ENCODE peak calls at places on chromosomes 11 and 22, in five cellular contexts. E is A549, D is HCT116, P is thyroid gland, M is vagina. G is an unnamed sample.
A peak's percentile ranks its signal among the peaks of the same experiment; 100 is the strongest.

GRCh38 chr22:23007823-23008222 is 62.5 kb upstream of the GNAZ start:
- DNase-seq in E (no peak), D (no peak), M (no peak), P (no peak), G (no peak)

GRCh38 chr22:39325392-39325932 is 6.0 kb upstream of the RPL3 start:
- DNase-seq in E (no peak), D (no peak), M (no peak), P (no peak), G (no peak)

GRCh38 chr11:86291466-86292262 is 10.4 kb upstream of the HIKESHI start:
- DNase-seq in D (peak; percentile 39), P (peak; percentile 76), M (no peak), E (peak; percentile 49), G (peak; percentile 31)

GRCh38 chr22:16975155-16975885 is 32.7 kb downstream of the GAB4 start:
- DNase-seq in D (no peak), M (peak; percentile 56), E (no peak), P (no peak), G (no peak)

GRCh38 chr11:91243630-91244029 is 981.0 kb upstream of the FAT3 start:
- DNase-seq in D (no peak), E (no peak), P (no peak), M (no peak), G (no peak)

GRCh38 chr22:43783777-43784176 is 28.3 kb downstream of the EFCAB6 start:
- DNase-seq in P (no peak), E (no peak), D (peak; percentile 7), M (no peak), G (no peak)

GRCh38 chr11:75229466-75229865 is 11.1 kb upstream of the TPBGL start:
- DNase-seq in D (no peak), E (no peak), P (no peak), M (no peak), G (no peak)

GRCh38 chr11:128689946-128690745 is 3.7 kb upstream of the FLI1 start:
- DNase-seq in D (no peak), M (no peak), P (peak; percentile 50), E (no peak), G (no peak)

GRCh38 chr11:78339945-78340344 is 77.7 kb downstream of the GAB2 start:
- DNase-seq in M (no peak), D (no peak), E (no peak), P (no peak), G (no peak)

GRCh38 chr22:22035203-22035602 is 52.6 kb upstream of the TOP3B start:
- DNase-seq in M (no peak), P (no peak), D (no peak), E (no peak), G (no peak)

GRCh38 chr11:7511405-7511804 is 2.4 kb upstream of the PPFIBP2 start:
- DNase-seq in E (no peak), D (no peak), M (no peak), P (peak; percentile 94), G (no peak)

GRCh38 chr11:35218956-35219355 is 80.0 kb downstream of the CD44 start:
- DNase-seq in M (no peak), D (no peak), E (no peak), P (no peak), G (no peak)

GRCh38 chr22:41397143-41397811 is 15.5 kb downstream of the TEF start:
- DNase-seq in D (no peak), M (no peak), E (no peak), P (no peak), G (no peak)

GRCh38 chr11:2166091-2166851 is 5.3 kb upstream of the INS start:
- DNase-seq in M (no peak), P (peak; percentile 52), D (no peak), E (no peak), G (no peak)

GRCh38 chr11:3837793-3838192 is 3.0 kb downstream of the RHOG start:
- DNase-seq in D (no peak), E (no peak), M (no peak), P (no peak), G (no peak)

GRCh38 chr11:61482513-61482912 is 26.0 kb upstream of the LRRC10B start:
- DNase-seq in M (no peak), P (no peak), D (no peak), E (peak; percentile 67), G (no peak)

GRCh38 chr11:1335811-1336761 is 26.7 kb upstream of the TOLLIP start:
- DNase-seq in D (no peak), E (no peak), P (peak; percentile 64), M (no peak), G (peak; percentile 33)

GRCh38 chr11:21736404-21736803 is 456.5 kb upstream of the ANO5 start:
- DNase-seq in E (no peak), M (no peak), P (no peak), D (no peak), G (no peak)

GRCh38 chr11:68903288-68903630 is 373 bp downstream of the MRPL21 start:
- DNase-seq in E (no peak), M (no peak), P (no peak), D (no peak), G (no peak)

GRCh38 chr11:69297225-69297925 is 3.4 kb downstream of the MYEOV start:
- DNase-seq in D (peak; percentile 97), E (peak; percentile 93), P (peak; percentile 83), M (no peak), G (peak; percentile 86)

GRCh38 chr11:33463059-33463458 is 205.9 kb downstream of the HIPK3 start:
- DNase-seq in D (no peak), P (no peak), M (no peak), E (no peak), G (no peak)

GRCh38 chr22:42180349-42180842 is 49.8 kb upstream of the CYP2D6 start:
- DNase-seq in E (no peak), P (peak; percentile 91), M (no peak), D (no peak), G (no peak)

GRCh38 chr11:35415488-35415887 is 3.9 kb downstream of the SLC1A2 start:
- DNase-seq in E (no peak), P (no peak), D (no peak), M (no peak), G (no peak)

GRCh38 chr11:110027627-110028371 is 65.4 kb upstream of the ZC3H12C start:
- DNase-seq in D (no peak), M (no peak), P (no peak), E (no peak), G (no peak)

GRCh38 chr11:7892059-7892699 is 38.9 kb downstream of the OR10A6 start:
- DNase-seq in P (no peak), E (no peak), D (no peak), M (no peak), G (peak; percentile 23)

GRCh38 chr22:38831166-38831945 is 12.5 kb downstream of the NPTXR start:
- DNase-seq in D (no peak), P (no peak), E (no peak), M (no peak), G (no peak)

GRCh38 chr11:5297671-5298070 is 4.1 kb downstream of the OR51B4 start:
- DNase-seq in M (no peak), P (no peak), D (no peak), E (no peak), G (no peak)

GRCh38 chr11:68145120-68145866 is 24.1 kb upstream of the CHKA start:
- DNase-seq in P (peak; percentile 67), M (no peak), D (no peak), E (peak; percentile 29), G (peak; percentile 47)

GRCh38 chr22:23113847-23114720 is 27.7 kb downstream of the RSPH14 start:
- DNase-seq in P (no peak), M (no peak), E (no peak), D (no peak), G (no peak)

GRCh38 chr11:130585545-130585944 is 137.1 kb downstream of the ADAMTS15 start:
- DNase-seq in D (no peak), P (no peak), M (no peak), E (no peak), G (no peak)

GRCh38 chr11:127656266-127656879 is 655.8 kb upstream of the KIRREL3 start:
- DNase-seq in M (no peak), D (no peak), P (no peak), E (no peak), G (no peak)

DNA sequence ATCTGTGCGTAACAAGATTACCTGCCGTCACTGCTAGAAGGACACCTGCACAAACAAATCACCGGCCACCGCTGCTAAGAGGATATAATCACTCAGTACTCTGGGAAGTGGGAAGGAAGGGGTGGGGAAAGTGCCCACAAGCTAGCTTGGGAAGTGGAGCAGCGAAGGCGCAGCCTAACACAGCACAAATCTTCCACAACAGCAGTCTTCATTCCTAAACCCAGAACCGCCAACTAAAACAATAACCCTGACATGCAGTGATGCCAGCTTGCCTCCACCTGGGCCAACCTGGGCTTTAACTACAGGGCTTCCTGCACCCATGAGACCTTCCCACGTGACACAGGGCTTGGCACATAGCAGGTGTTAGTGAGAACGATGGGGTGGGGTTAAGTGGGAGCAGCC is 5.1 kb downstream of the DGCR2 start:
- DNase-seq in P (peak; percentile 56), M (no peak), E (no peak), D (no peak), G (no peak)
- TF ChIP-seq POLR2A in P (no peak), M (no peak), E (no peak), D (no peak), G (no peak)

DNA sequence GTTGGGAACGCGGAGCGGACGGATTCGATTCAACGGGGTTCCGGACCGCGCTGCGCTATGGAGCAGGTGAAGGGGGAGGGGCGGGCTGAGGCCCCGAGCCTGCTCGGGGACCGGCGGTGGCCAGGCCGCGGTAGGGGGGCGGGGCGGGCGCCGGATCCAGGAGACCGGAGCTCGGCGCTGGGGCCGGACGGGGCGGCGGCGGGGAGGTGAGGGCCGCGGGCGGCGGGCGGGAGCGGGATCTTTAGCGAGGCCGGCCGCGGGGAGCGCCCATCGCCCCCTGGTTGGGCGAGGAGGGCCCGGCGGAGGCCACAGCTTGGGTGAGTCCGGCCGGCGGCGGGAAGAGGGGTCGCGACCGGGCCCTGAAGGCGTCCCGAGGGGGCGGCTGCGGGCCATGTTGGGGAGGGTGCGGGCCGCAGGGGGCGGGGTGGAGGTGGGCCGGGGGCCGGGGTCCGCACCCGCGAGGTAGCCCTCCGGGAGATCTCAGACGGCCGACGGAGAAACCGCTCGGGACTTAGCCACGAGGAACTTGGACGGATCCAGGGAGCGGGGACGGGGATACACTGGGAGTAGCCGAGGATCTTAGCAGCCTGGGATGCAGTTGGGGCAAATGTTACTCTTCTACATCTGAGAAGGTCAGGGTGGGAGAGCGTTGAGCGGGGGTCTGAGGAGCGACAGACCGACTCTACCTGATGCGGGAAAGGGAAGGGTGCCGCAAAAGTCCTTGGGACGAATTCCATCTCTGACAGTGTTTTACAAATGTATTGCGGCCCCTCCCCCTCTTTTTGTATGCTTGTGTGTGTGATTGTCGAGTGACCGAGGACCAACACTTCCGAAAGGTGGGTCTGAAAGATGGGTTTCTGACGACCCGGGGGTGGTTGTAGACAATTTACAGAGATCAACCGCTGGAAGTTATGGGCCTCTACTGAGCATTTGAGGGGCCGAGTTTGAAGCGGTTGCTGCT is 514 bp downstream of the STIP1 start:
- DNase-seq in P (no peak), M (no peak), E (no peak), D (no peak), G (no peak)
- TF ChIP-seq POLR2A in P (no peak), M (no peak), E (peak; percentile 79), D (no peak), G (peak; percentile 83)

DNA sequence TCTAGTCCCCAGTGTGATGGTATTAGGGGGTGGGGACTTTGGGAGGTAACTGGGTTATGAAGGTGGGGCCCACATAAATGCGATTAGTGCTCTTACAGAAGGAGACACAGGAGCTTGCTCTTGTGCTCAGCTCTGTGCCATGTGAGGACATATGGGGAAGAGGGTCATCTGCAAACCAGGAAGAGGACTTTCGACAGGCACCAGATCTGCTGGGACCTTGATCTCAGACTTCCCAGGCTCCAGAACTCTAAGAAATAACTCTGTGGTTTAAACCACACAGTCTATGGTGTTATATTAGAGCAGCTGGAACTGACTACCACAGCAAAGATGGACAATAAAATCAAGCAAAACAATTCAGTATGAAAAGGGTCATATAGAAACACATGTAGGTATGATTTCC is 26.7 kb downstream of the NNMT start:
- DNase-seq in D (no peak), E (no peak), P (no peak), M (no peak), G (no peak)
- TF ChIP-seq POLR2A in D (no peak), E (no peak), P (no peak), M (no peak), G (no peak)

GRCh38 chr22:40346178-40347064 is at the start of gene ADSL:
- DNase-seq in D (peak; percentile 47), E (peak; percentile 82), M (no peak), P (peak; percentile 89), G (peak; percentile 75)
- TF ChIP-seq POLR2A in D (peak; percentile 97), E (peak; percentile 95), M (peak; percentile 60), P (no peak), G (peak; percentile 89)